ENCODE peak calls at places on chromosome X, in four cellular contexts. K is GM12878, Z is K562, A is H1. T is an unnamed sample.

GRCh38 chrX:70360366-70360765 is 62.7 kb upstream of the GDPD2 start:
- DNase-seq in Z (no peak), A (no peak), K (no peak), T (no peak)

GRCh38 chrX:101025126-101025525 is 26.8 kb downstream of the TRMT2B start:
- DNase-seq in K (no peak), A (no peak), Z (no peak), T (no peak)

GRCh38 chrX:133053854-133054565 is 42.9 kb downstream of the USP26 start:
- DNase-seq in K (no peak), Z (no peak), A (no peak), T (no peak)

GRCh38 chrX:152865232-152865920 is 32.5 kb upstream of the ZNF185 start:
- DNase-seq in Z (no peak), A (no peak), K (no peak), T (no peak)

GRCh38 chrX:100654256-100654655 is 10.3 kb downstream of the SRPX2 start:
- DNase-seq in Z (no peak), K (no peak), A (no peak), T (no peak)

GRCh38 chrX:96480081-96480480 is 204.6 kb upstream of the DIAPH2 start:
- DNase-seq in A (no peak), K (no peak), Z (no peak), T (no peak)

GRCh38 chrX:12446342-12447075 is 308.2 kb downstream of the FRMPD4 start:
- DNase-seq in K (no peak), A (no peak), Z (no peak), T (no peak)

GRCh38 chrX:42597481-42597880 is 180.5 kb downstream of the PPP1R2C start:
- DNase-seq in A (no peak), Z (no peak), K (no peak), T (no peak)

GRCh38 chrX:79259073-79259689 is 108.0 kb downstream of the ITM2A start:
- DNase-seq in K (peak), A (no peak), Z (no peak), T (no peak)

GRCh38 chrX:40960041-40960440 is 125.2 kb upstream of the USP9X start:
- DNase-seq in A (no peak), Z (no peak), K (no peak), T (no peak)

GRCh38 chrX:68945603-68946228 is 116.9 kb downstream of the EFNB1 start:
- DNase-seq in Z (peak), K (no peak), A (peak), T (no peak)

GRCh38 chrX:109774706-109775105 is 41.6 kb upstream of the ACSL4 start:
- DNase-seq in A (no peak), Z (peak), K (peak), T (peak)

GRCh38 chrX:109776432-109776831 is 43.4 kb upstream of the ACSL4 start:
- DNase-seq in K (no peak), Z (no peak), A (no peak), T (no peak)

GRCh38 chrX:109774136-109774535 is 41.1 kb upstream of the ACSL4 start:
- DNase-seq in K (no peak), Z (no peak), A (no peak), T (no peak)

GRCh38 chrX:109773374-109773773 is 40.3 kb upstream of the ACSL4 start:
- DNase-seq in A (no peak), Z (no peak), K (no peak), T (no peak)

DNA sequence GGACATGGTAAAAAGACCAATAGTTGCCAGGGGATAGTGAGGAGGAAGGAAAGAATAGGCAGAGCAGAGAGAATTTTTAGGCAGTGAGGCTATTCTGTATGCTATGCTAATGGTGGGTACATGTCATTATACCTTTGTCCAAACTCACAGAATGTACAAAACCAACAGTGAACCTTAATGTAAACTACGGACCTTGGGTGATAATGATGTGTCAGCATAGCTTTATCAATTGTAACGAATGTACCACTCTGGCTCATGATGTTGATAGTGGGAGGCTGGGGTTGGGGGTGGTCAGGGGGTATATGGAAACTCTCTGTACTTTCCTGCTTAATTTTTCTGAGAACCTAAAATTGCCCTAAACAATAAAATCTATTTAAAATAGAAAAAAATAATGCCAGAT is 37.7 kb upstream of the ACSL4 start:
- DNase-seq in K (no peak), A (no peak), Z (no peak), T (no peak)
- H3K4me2 ChIP-seq in K (no peak), A (no peak), Z (no peak), T (no peak)

GRCh38 chrX:136635235-136635634 is 12.7 kb upstream of the CD40LG start:
- DNase-seq in K (peak), A (no peak), Z (no peak), T (no peak)

GRCh38 chrX:136636121-136636520 is 11.8 kb upstream of the CD40LG start:
- DNase-seq in K (no peak), Z (no peak), A (peak), T (no peak)

GRCh38 chrX:136643243-136643642 is 4.7 kb upstream of the CD40LG start:
- DNase-seq in Z (no peak), A (no peak), K (no peak), T (no peak)

GRCh38 chrX:136639506-136640176 is 8.3 kb upstream of the CD40LG start:
- DNase-seq in Z (no peak), K (no peak), A (no peak), T (no peak)
- TF ChIP-seq ATF2 in Z (no peak), K (no peak), A (no peak), T (no peak)

GRCh38 chrX:112668476-112669404 is 11.0 kb downstream of the LHFPL1 start:
- DNase-seq in A (no peak), Z (no peak), K (no peak), T (no peak)
- TF ChIP-seq HDAC6 in A (no peak), Z (no peak), K (no peak), T (no peak)

GRCh38 chrX:9273744-9274143 is 191.1 kb upstream of the TBL1X start:
- DNase-seq in Z (no peak), K (no peak), A (no peak), T (no peak)

GRCh38 chrX:9282325-9282724 is 182.5 kb upstream of the TBL1X start:
- DNase-seq in Z (no peak), K (no peak), A (no peak), T (no peak)

GRCh38 chrX:9279271-9279596 is 185.6 kb upstream of the TBL1X start:
- DNase-seq in K (no peak), A (no peak), Z (no peak), T (no peak)

DNA sequence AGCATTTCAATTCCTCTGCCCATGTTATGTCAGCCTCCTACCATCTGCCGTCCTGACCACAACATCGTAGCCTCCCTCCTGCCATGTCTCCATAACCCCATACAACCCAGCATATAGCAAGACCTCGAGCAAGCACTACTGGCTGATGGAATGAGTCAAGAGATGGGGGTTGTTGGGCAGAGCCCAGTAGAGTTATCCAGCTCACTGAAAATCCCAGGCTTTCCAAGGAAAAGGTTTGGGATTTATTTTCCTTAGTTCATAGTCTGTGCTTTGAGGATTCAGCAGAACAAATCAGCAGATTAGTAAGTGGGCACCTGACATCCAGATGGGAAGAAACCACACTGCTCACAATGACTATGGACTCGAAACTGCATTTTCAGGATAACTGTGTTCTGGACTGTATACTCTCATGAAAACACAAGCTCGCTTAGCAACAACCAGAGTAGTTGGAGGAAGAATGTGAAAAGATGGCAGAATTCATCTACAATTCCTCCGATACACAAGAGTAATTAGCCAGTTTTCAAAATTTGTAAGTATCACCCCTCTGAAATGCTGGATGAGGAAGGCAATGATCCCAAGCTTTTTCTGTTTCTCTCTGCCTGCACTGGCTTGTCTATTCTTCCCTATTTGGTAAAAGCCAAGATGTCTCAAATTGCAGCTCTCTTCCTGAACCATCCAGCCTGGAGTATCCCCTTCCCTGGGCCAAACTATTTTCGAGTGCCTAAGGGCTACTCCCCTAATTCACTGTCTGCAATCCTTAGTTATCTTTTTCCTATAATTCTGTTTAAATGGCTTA is 186.2 kb upstream of the TBL1X start:
- DNase-seq in Z (no peak), A (no peak), K (no peak), T (no peak)
- H3K4me2 ChIP-seq in Z (no peak), A (no peak), K (no peak), T (no peak)

GRCh38 chrX:48677456-48678030 is 6.1 kb upstream of the WAS start:
- DNase-seq in A (no peak), Z (no peak), K (no peak), T (peak)
- TF ChIP-seq ATF2 in A (no peak), Z (no peak), K (no peak), T (peak)

GRCh38 chrX:2650865-2651264 is 40.2 kb upstream of the CD99 start:
- DNase-seq in K (no peak), Z (no peak), A (no peak), T (no peak)
- TF ChIP-seq HDAC6 in K (no peak), Z (no peak), A (no peak), T (no peak)

DNA sequence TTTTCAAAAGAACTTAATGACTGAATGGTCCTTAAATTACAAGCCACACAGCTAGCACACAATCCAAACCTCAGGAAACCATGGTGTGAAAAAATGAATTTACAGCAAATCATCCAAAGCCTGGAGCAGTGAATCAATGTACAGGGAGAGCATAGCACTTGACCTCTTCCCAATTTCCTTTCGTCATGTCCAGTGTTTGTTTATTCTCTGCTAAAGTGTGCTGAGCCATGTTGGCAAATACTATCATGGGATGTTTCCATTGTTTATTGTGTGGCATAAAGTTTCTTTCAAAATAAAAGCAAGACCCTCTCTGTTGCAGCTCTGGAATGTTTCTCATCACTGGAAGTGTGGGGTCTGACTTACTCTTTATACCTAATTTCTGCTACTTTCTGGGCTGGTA is 25.4 kb upstream of the FAM47B start:
- DNase-seq in K (no peak), Z (no peak), A (no peak), T (no peak)
- H3K4me2 ChIP-seq in K (no peak), Z (no peak), A (no peak), T (no peak)